ENCODE peak calls at places on chromosome 6, in four cellular contexts. Z is K562, P is IMR-90, H is GM12878. O is an unnamed sample.

GRCh38 chr6:148829415-148830101 is 82.7 kb downstream of the UST start:
- DNase-seq in H (no peak), P (peak; percentile 28), Z (no peak), O (no peak)

GRCh38 chr6:131257104-131257503 is 121.8 kb downstream of the AKAP7 start:
- DNase-seq in Z (no peak), P (no peak), H (no peak), O (no peak)

GRCh38 chr6:16760536-16761468 is at the start of gene ATXN1:
- DNase-seq in H (no peak), P (peak; percentile 65), Z (peak; percentile 48), O (peak; percentile 69)

GRCh38 chr6:23301546-23301945 is 732.2 kb downstream of the HDGFL1 start:
- DNase-seq in P (peak; percentile 41), Z (no peak), H (no peak), O (no peak)

GRCh38 chr6:37319856-37320255 is 33.9 kb upstream of the RNF8 start:
- DNase-seq in H (no peak), P (peak; percentile 37), Z (no peak), O (no peak)

GRCh38 chr6:157484181-157484580 is 103.2 kb downstream of the ZDHHC14 start:
- DNase-seq in H (no peak), Z (no peak), P (no peak), O (no peak)

GRCh38 chr6:26272171-26272631 is 92.8 kb upstream of the BTN3A2 start:
- DNase-seq in H (no peak), Z (no peak), P (no peak), O (no peak)

GRCh38 chr6:47235964-47236760 is 73.5 kb downstream of the TNFRSF21 start:
- DNase-seq in H (no peak), Z (no peak), P (no peak), O (no peak)

GRCh38 chr6:74182992-74183391 is 487.0 kb downstream of the CD109 start:
- DNase-seq in P (peak; percentile 12), H (no peak), Z (no peak), O (no peak)

GRCh38 chr6:24720604-24721460 is 1.9 kb upstream of the C6orf62 start:
- DNase-seq in Z (peak; percentile 98), P (peak; percentile 100), H (peak; percentile 98), O (peak; percentile 100)

GRCh38 chr6:23330632-23331031 is 761.3 kb downstream of the HDGFL1 start:
- DNase-seq in H (no peak), P (no peak), Z (no peak), O (no peak)

GRCh38 chr6:83908813-83909212 is 49.3 kb downstream of the CYB5R4 start:
- DNase-seq in H (no peak), P (peak; percentile 65), Z (no peak), O (peak; percentile 19)

GRCh38 chr6:145734486-145735355 is 599 bp downstream of the EPM2A start:
- DNase-seq in Z (peak; percentile 82), P (peak; percentile 85), H (no peak), O (peak; percentile 89)

GRCh38 chr6:119112856-119113530 is 34.5 kb upstream of the FAM184A start:
- DNase-seq in P (no peak), H (no peak), Z (no peak), O (no peak)

GRCh38 chr6:37285861-37286311 is 27.9 kb upstream of the TMEM217 start:
- DNase-seq in H (no peak), Z (no peak), P (no peak), O (no peak)

GRCh38 chr6:52641388-52641787 is 29.5 kb upstream of the TMEM14A start:
- DNase-seq in H (no peak), Z (no peak), P (no peak), O (no peak)

GRCh38 chr6:116483616-116484015 is 22.4 kb downstream of the CALHM6 start:
- DNase-seq in Z (no peak), P (no peak), H (no peak), O (no peak)

GRCh38 chr6:128516514-128516898 is 3.9 kb downstream of the PTPRK start:
- DNase-seq in Z (no peak), P (peak; percentile 48), H (no peak), O (peak; percentile 69)

GRCh38 chr6:79665725-79666551 is 34.8 kb downstream of the SH3BGRL2 start:
- DNase-seq in H (no peak), P (no peak), Z (no peak), O (no peak)

GRCh38 chr6:51613558-51613957 is 473.9 kb downstream of the PKHD1 start:
- DNase-seq in P (no peak), H (no peak), Z (no peak), O (no peak)

GRCh38 chr6:11785953-11786579 is 7.5 kb upstream of the ADTRP start:
- DNase-seq in P (no peak), H (peak; percentile 93), Z (no peak), O (no peak)

GRCh38 chr6:75326557-75327258 is 42.1 kb upstream of the TMEM30A start:
- DNase-seq in Z (no peak), P (peak; percentile 71), H (no peak), O (no peak)

GRCh38 chr6:13434777-13435176 is 52.6 kb downstream of the GFOD1 start:
- DNase-seq in H (no peak), P (no peak), Z (no peak), O (no peak)

GRCh38 chr6:1569377-1569776 is 40.3 kb upstream of the FOXC1 start:
- DNase-seq in P (no peak), H (no peak), Z (no peak), O (no peak)

GRCh38 chr6:79984261-79984660 is 20.2 kb upstream of the TTK start:
- DNase-seq in Z (no peak), P (no peak), H (no peak), O (peak; percentile 2)

GRCh38 chr6:63492476-63492875 is 79.8 kb upstream of the LOC128125822 start:
- DNase-seq in P (no peak), H (no peak), Z (no peak), O (no peak)

GRCh38 chr6:164108869-164109769 is 694.6 kb downstream of the QKI start:
- DNase-seq in P (no peak), Z (no peak), H (no peak), O (peak; percentile 17)

GRCh38 chr6:24933868-24934401 is 1.8 kb downstream of the RIPOR2 start:
- DNase-seq in P (no peak), H (no peak), Z (peak; percentile 51), O (peak; percentile 22)

GRCh38 chr6:125913864-125914351 is 42.7 kb upstream of the HINT3 start:
- DNase-seq in H (no peak), P (peak; percentile 100), Z (no peak), O (peak; percentile 78)
- H3K4me2 ChIP-seq in H (no peak overlapping the region), P (peak overlapping the region; percentile 2), Z (no peak overlapping the region), O (peak overlapping the region; percentile 37)

GRCh38 chr6:3228791-3229565 is 1.5 kb upstream of the TUBB2B start:
- DNase-seq in Z (peak; percentile 28), H (no peak), P (no peak), O (no peak)
- TF ChIP-seq FOS in Z (no peak), H (no peak), P (no peak), O (no peak)

GRCh38 chr6:44056392-44057237 is 70.6 kb downstream of the MRPL14 start:
- DNase-seq in H (no peak), Z (no peak), P (peak; percentile 90), O (peak; percentile 63)
- H3K4me2 ChIP-seq in H (no peak overlapping the region), Z (no peak overlapping the region), P (no peak overlapping the region), O (no peak overlapping the region)

GRCh38 chr6:98927534-98927933 is 20.2 kb downstream of the FBXL4 start:
- DNase-seq in Z (no peak), H (no peak), P (no peak), O (peak; percentile 59)
- TF ChIP-seq FOS in Z (no peak), H (no peak), P (no peak), O (no peak)

O was measured in endothelial cell of umbilical vein.